ENCODE peak calls at places on chromosomes 16 and 17, in eight cellular contexts. One of them, this sample, is unnamed.

GRCh38 chr16:50635505-50636392 is 45.4 kb downstream of the SNX20 start:
- DNase-seq in gastrocnemius medialis: no peak
- DNase-seq in neural progenitor cell: no peak
- DNase-seq in fibroblast of the aortic adventitia: no peak
- DNase-seq in AG10803: no peak
- DNase-seq in dorsolateral prefrontal cortex: no peak
- DNase-seq in activated B cell treated with CpG ODN at 0.5 μM for 24 hours: no peak
- DNase-seq in glutamatergic neuron: no peak
- DNase-seq in this sample: no peak

GRCh38 chr17:63399856-63400255 is 46.2 kb downstream of the CYB561 start:
- DNase-seq in gastrocnemius medialis: no peak
- DNase-seq in neural progenitor cell: peak
- DNase-seq in fibroblast of the aortic adventitia: peak
- DNase-seq in AG10803: peak
- DNase-seq in dorsolateral prefrontal cortex: no peak
- DNase-seq in activated B cell treated with CpG ODN at 0.5 μM for 24 hours: no peak
- DNase-seq in glutamatergic neuron: peak
- DNase-seq in this sample: no peak

GRCh38 chr16:77788196-77789084 is at the start of gene VAT1L:
- DNase-seq in gastrocnemius medialis: no peak
- DNase-seq in neural progenitor cell: peak
- DNase-seq in fibroblast of the aortic adventitia: peak
- DNase-seq in AG10803: peak
- DNase-seq in dorsolateral prefrontal cortex: peak
- DNase-seq in activated B cell treated with CpG ODN at 0.5 μM for 24 hours: no peak
- DNase-seq in glutamatergic neuron: peak
- DNase-seq in this sample: no peak

GRCh38 chr16:87956169-87956770 is 5.0 kb downstream of the BANP start:
- DNase-seq in gastrocnemius medialis: no peak
- DNase-seq in neural progenitor cell: peak
- DNase-seq in fibroblast of the aortic adventitia: peak
- DNase-seq in AG10803: peak
- DNase-seq in dorsolateral prefrontal cortex: no peak
- DNase-seq in activated B cell treated with CpG ODN at 0.5 μM for 24 hours: peak
- DNase-seq in glutamatergic neuron: peak
- DNase-seq in this sample: peak

GRCh38 chr17:10843806-10844205 is 5.9 kb upstream of the PIRT start:
- DNase-seq in gastrocnemius medialis: no peak
- DNase-seq in neural progenitor cell: no peak
- DNase-seq in fibroblast of the aortic adventitia: no peak
- DNase-seq in AG10803: no peak
- DNase-seq in dorsolateral prefrontal cortex: no peak
- DNase-seq in activated B cell treated with CpG ODN at 0.5 μM for 24 hours: no peak
- DNase-seq in glutamatergic neuron: no peak
- DNase-seq in this sample: no peak

GRCh38 chr17:63132509-63132911 is 166.5 kb downstream of the TANC2 start:
- DNase-seq in gastrocnemius medialis: no peak
- DNase-seq in neural progenitor cell: no peak
- DNase-seq in fibroblast of the aortic adventitia: peak
- DNase-seq in AG10803: no peak
- DNase-seq in dorsolateral prefrontal cortex: no peak
- DNase-seq in activated B cell treated with CpG ODN at 0.5 μM for 24 hours: no peak
- DNase-seq in glutamatergic neuron: no peak
- DNase-seq in this sample: no peak

GRCh38 chr16:80323187-80323807 is 217.5 kb upstream of the DYNLRB2 start:
- DNase-seq in gastrocnemius medialis: no peak
- DNase-seq in neural progenitor cell: peak
- DNase-seq in fibroblast of the aortic adventitia: no peak
- DNase-seq in AG10803: no peak
- DNase-seq in dorsolateral prefrontal cortex: no peak
- DNase-seq in activated B cell treated with CpG ODN at 0.5 μM for 24 hours: no peak
- DNase-seq in glutamatergic neuron: no peak
- DNase-seq in this sample: no peak

GRCh38 chr17:51165680-51166197 is 472 bp upstream of the NME2 start:
- DNase-seq in gastrocnemius medialis: no peak
- DNase-seq in neural progenitor cell: peak
- DNase-seq in fibroblast of the aortic adventitia: no peak
- DNase-seq in AG10803: peak
- DNase-seq in dorsolateral prefrontal cortex: no peak
- DNase-seq in activated B cell treated with CpG ODN at 0.5 μM for 24 hours: no peak
- DNase-seq in glutamatergic neuron: peak
- DNase-seq in this sample: no peak

GRCh38 chr17:13757871-13758270 is 156.1 kb upstream of the HS3ST3A1 start:
- DNase-seq in gastrocnemius medialis: no peak
- DNase-seq in neural progenitor cell: no peak
- DNase-seq in fibroblast of the aortic adventitia: no peak
- DNase-seq in AG10803: no peak
- DNase-seq in dorsolateral prefrontal cortex: no peak
- DNase-seq in activated B cell treated with CpG ODN at 0.5 μM for 24 hours: no peak
- DNase-seq in glutamatergic neuron: no peak
- DNase-seq in this sample: no peak

GRCh38 chr16:28187595-28188004 is 24.2 kb downstream of the XPO6 start:
- DNase-seq in gastrocnemius medialis: no peak
- DNase-seq in neural progenitor cell: no peak
- DNase-seq in fibroblast of the aortic adventitia: no peak
- DNase-seq in AG10803: no peak
- DNase-seq in dorsolateral prefrontal cortex: no peak
- DNase-seq in activated B cell treated with CpG ODN at 0.5 μM for 24 hours: no peak
- DNase-seq in glutamatergic neuron: no peak
- DNase-seq in this sample: peak

GRCh38 chr16:54351171-54351570 is 64.6 kb upstream of the IRX3 start:
- DNase-seq in gastrocnemius medialis: no peak
- DNase-seq in neural progenitor cell: peak
- DNase-seq in fibroblast of the aortic adventitia: no peak
- DNase-seq in AG10803: no peak
- DNase-seq in dorsolateral prefrontal cortex: no peak
- DNase-seq in activated B cell treated with CpG ODN at 0.5 μM for 24 hours: no peak
- DNase-seq in glutamatergic neuron: no peak
- DNase-seq in this sample: no peak

GRCh38 chr17:59165933-59166342 is 10.4 kb downstream of the PRR11 start:
- DNase-seq in gastrocnemius medialis: no peak
- DNase-seq in neural progenitor cell: peak
- DNase-seq in fibroblast of the aortic adventitia: peak
- DNase-seq in AG10803: peak
- DNase-seq in dorsolateral prefrontal cortex: no peak
- DNase-seq in activated B cell treated with CpG ODN at 0.5 μM for 24 hours: no peak
- DNase-seq in glutamatergic neuron: peak
- DNase-seq in this sample: peak

GRCh38 chr17:75844530-75845057 is 390 bp upstream of the UNC13D start:
- DNase-seq in gastrocnemius medialis: no peak
- DNase-seq in neural progenitor cell: no peak
- DNase-seq in fibroblast of the aortic adventitia: no peak
- DNase-seq in AG10803: no peak
- DNase-seq in dorsolateral prefrontal cortex: no peak
- DNase-seq in activated B cell treated with CpG ODN at 0.5 μM for 24 hours: no peak
- DNase-seq in glutamatergic neuron: peak
- DNase-seq in this sample: no peak

GRCh38 chr17:76753061-76753961 is 15.4 kb downstream of the MFSD11 start:
- DNase-seq in gastrocnemius medialis: no peak
- DNase-seq in neural progenitor cell: no peak
- DNase-seq in fibroblast of the aortic adventitia: no peak
- DNase-seq in AG10803: no peak
- DNase-seq in dorsolateral prefrontal cortex: no peak
- DNase-seq in activated B cell treated with CpG ODN at 0.5 μM for 24 hours: no peak
- DNase-seq in glutamatergic neuron: no peak
- DNase-seq in this sample: no peak

GRCh38 chr17:38669520-38669919 is 5.2 kb downstream of the EPOP start:
- DNase-seq in gastrocnemius medialis: no peak
- DNase-seq in neural progenitor cell: no peak
- DNase-seq in fibroblast of the aortic adventitia: no peak
- DNase-seq in AG10803: no peak
- DNase-seq in dorsolateral prefrontal cortex: no peak
- DNase-seq in activated B cell treated with CpG ODN at 0.5 μM for 24 hours: no peak
- DNase-seq in glutamatergic neuron: no peak
- DNase-seq in this sample: no peak

GRCh38 chr17:38671939-38672720 is 2.6 kb downstream of the EPOP start:
- DNase-seq in gastrocnemius medialis: no peak
- DNase-seq in neural progenitor cell: peak
- DNase-seq in fibroblast of the aortic adventitia: no peak
- DNase-seq in AG10803: no peak
- DNase-seq in dorsolateral prefrontal cortex: no peak
- DNase-seq in activated B cell treated with CpG ODN at 0.5 μM for 24 hours: no peak
- DNase-seq in glutamatergic neuron: no peak
- DNase-seq in this sample: no peak

GRCh38 chr17:38663964-38664644 is 10.7 kb downstream of the EPOP start:
- DNase-seq in gastrocnemius medialis: no peak
- DNase-seq in neural progenitor cell: no peak
- DNase-seq in fibroblast of the aortic adventitia: no peak
- DNase-seq in AG10803: no peak
- DNase-seq in dorsolateral prefrontal cortex: no peak
- DNase-seq in activated B cell treated with CpG ODN at 0.5 μM for 24 hours: no peak
- DNase-seq in glutamatergic neuron: no peak
- DNase-seq in this sample: no peak

GRCh38 chr17:38667099-38667786 is 7.5 kb downstream of the EPOP start:
- DNase-seq in gastrocnemius medialis: peak
- DNase-seq in neural progenitor cell: peak
- DNase-seq in fibroblast of the aortic adventitia: peak
- DNase-seq in AG10803: peak
- DNase-seq in dorsolateral prefrontal cortex: no peak
- DNase-seq in activated B cell treated with CpG ODN at 0.5 μM for 24 hours: peak
- DNase-seq in glutamatergic neuron: peak
- DNase-seq in this sample: peak

DNA sequence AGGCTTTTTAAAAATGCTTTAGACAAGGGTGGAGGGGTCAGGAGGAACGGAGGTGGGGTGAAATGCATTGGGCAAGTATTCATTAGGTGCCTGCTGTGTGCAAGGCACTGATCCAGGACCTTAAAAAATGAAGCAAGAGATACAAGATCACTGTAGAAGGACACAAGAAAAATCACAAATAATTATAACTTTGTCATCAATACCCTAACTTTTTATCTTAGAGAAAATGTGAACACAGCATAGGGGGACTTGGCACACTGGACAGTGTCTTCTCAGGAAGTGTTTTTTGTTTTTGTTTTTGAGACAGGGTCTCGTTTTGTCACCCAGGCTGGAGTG is 7.0 kb downstream of the EPOP start:
- DNase-seq in gastrocnemius medialis: no peak
- DNase-seq in neural progenitor cell: no peak
- DNase-seq in fibroblast of the aortic adventitia: no peak
- DNase-seq in AG10803: no peak
- DNase-seq in dorsolateral prefrontal cortex: no peak
- DNase-seq in activated B cell treated with CpG ODN at 0.5 μM for 24 hours: no peak
- DNase-seq in glutamatergic neuron: no peak
- DNase-seq in this sample: no peak
- TF ChIP-seq CTCF in gastrocnemius medialis: no peak
- TF ChIP-seq CTCF in neural progenitor cell: no peak
- TF ChIP-seq CTCF in fibroblast of the aortic adventitia: no peak
- TF ChIP-seq CTCF in AG10803: no peak
- TF ChIP-seq CTCF in dorsolateral prefrontal cortex: no peak
- TF ChIP-seq CTCF in activated B cell treated with CpG ODN at 0.5 μM for 24 hours: peak
- TF ChIP-seq CTCF in glutamatergic neuron: peak
- TF ChIP-seq CTCF in this sample: no peak

GRCh38 chr17:67054011-67054591 is 9.7 kb downstream of the CACNG1 start:
- DNase-seq in gastrocnemius medialis: no peak
- DNase-seq in neural progenitor cell: no peak
- DNase-seq in fibroblast of the aortic adventitia: no peak
- DNase-seq in AG10803: no peak
- DNase-seq in dorsolateral prefrontal cortex: no peak
- DNase-seq in activated B cell treated with CpG ODN at 0.5 μM for 24 hours: no peak
- DNase-seq in glutamatergic neuron: no peak
- DNase-seq in this sample: no peak
- TF ChIP-seq CTCF in gastrocnemius medialis: no peak
- TF ChIP-seq CTCF in neural progenitor cell: no peak
- TF ChIP-seq CTCF in fibroblast of the aortic adventitia: no peak
- TF ChIP-seq CTCF in AG10803: no peak
- TF ChIP-seq CTCF in dorsolateral prefrontal cortex: no peak
- TF ChIP-seq CTCF in activated B cell treated with CpG ODN at 0.5 μM for 24 hours: no peak
- TF ChIP-seq CTCF in glutamatergic neuron: no peak
- TF ChIP-seq CTCF in this sample: no peak

GRCh38 chr16:58678716-58679115 is 5.9 kb downstream of the SLC38A7 start:
- DNase-seq in gastrocnemius medialis: no peak
- DNase-seq in neural progenitor cell: no peak
- DNase-seq in fibroblast of the aortic adventitia: peak
- DNase-seq in AG10803: peak
- DNase-seq in dorsolateral prefrontal cortex: peak
- DNase-seq in activated B cell treated with CpG ODN at 0.5 μM for 24 hours: no peak
- DNase-seq in glutamatergic neuron: no peak
- DNase-seq in this sample: no peak
- TF ChIP-seq CTCF in gastrocnemius medialis: peak
- TF ChIP-seq CTCF in neural progenitor cell: no peak
- TF ChIP-seq CTCF in fibroblast of the aortic adventitia: peak
- TF ChIP-seq CTCF in AG10803: no peak
- TF ChIP-seq CTCF in dorsolateral prefrontal cortex: peak
- TF ChIP-seq CTCF in activated B cell treated with CpG ODN at 0.5 μM for 24 hours: no peak
- TF ChIP-seq CTCF in glutamatergic neuron: no peak
- TF ChIP-seq CTCF in this sample: no peak

GRCh38 chr17:82031303-82031884 is at the start of gene RAC3:
- DNase-seq in gastrocnemius medialis: no peak
- DNase-seq in neural progenitor cell: peak
- DNase-seq in fibroblast of the aortic adventitia: no peak
- DNase-seq in AG10803: no peak
- DNase-seq in dorsolateral prefrontal cortex: no peak
- DNase-seq in activated B cell treated with CpG ODN at 0.5 μM for 24 hours: no peak
- DNase-seq in glutamatergic neuron: peak
- DNase-seq in this sample: peak

GRCh38 chr17:82029990-82030469 is 1.4 kb upstream of the RAC3 start:
- DNase-seq in gastrocnemius medialis: no peak
- DNase-seq in neural progenitor cell: no peak
- DNase-seq in fibroblast of the aortic adventitia: no peak
- DNase-seq in AG10803: no peak
- DNase-seq in dorsolateral prefrontal cortex: no peak
- DNase-seq in activated B cell treated with CpG ODN at 0.5 μM for 24 hours: no peak
- DNase-seq in glutamatergic neuron: no peak
- DNase-seq in this sample: no peak

GRCh38 chr17:82033359-82034085 is 2.0 kb downstream of the RAC3 start:
- DNase-seq in gastrocnemius medialis: no peak
- DNase-seq in neural progenitor cell: no peak
- DNase-seq in fibroblast of the aortic adventitia: no peak
- DNase-seq in AG10803: no peak
- DNase-seq in dorsolateral prefrontal cortex: no peak
- DNase-seq in activated B cell treated with CpG ODN at 0.5 μM for 24 hours: no peak
- DNase-seq in glutamatergic neuron: no peak
- DNase-seq in this sample: no peak

GRCh38 chr17:82030470-82031302 is 792 bp upstream of the RAC3 start:
- DNase-seq in gastrocnemius medialis: peak
- DNase-seq in neural progenitor cell: peak
- DNase-seq in fibroblast of the aortic adventitia: peak
- DNase-seq in AG10803: peak
- DNase-seq in dorsolateral prefrontal cortex: peak
- DNase-seq in activated B cell treated with CpG ODN at 0.5 μM for 24 hours: peak
- DNase-seq in glutamatergic neuron: peak
- DNase-seq in this sample: peak

DNA sequence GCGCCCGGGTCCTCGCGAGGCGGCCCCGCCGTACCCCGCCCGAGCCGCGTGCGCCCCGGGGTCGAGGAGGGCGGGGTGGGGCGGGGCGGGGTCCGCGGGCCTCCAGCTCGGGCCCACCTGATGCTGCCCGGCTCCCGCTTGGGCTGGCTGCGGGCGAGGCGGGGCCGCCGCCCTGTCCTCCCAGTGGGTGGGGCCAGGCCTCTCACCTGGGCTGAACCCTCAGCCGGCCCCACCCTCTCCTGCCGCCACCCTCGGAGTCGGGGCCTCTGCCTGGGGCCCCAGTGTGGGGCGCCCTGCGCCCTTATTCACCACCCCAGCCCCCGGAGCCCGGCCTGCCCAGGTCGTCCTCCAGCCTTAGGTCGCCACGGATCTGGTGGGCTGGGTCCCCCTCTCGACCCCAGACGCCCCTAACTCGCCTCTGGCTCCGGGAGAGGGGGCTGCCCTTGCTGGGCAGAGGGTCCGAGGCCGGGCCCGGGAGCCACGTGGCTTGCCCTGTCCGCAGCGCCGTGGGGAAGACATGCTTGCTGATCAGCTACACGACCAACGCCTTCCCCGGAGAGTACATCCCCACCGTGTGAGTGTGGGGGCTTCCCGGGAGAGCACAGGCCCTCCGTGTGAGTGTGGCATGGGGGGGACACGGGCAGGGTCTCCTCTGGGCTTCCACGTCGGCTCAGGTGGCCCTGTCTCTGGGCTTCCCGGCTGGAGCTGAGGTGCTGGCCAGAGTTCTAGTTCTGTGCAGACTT is 578 bp downstream of the RAC3 start:
- DNase-seq in gastrocnemius medialis: no peak
- DNase-seq in neural progenitor cell: peak
- DNase-seq in fibroblast of the aortic adventitia: no peak
- DNase-seq in AG10803: no peak
- DNase-seq in dorsolateral prefrontal cortex: no peak
- DNase-seq in activated B cell treated with CpG ODN at 0.5 μM for 24 hours: no peak
- DNase-seq in glutamatergic neuron: no peak
- DNase-seq in this sample: peak
- TF ChIP-seq CTCF in gastrocnemius medialis: no peak
- TF ChIP-seq CTCF in neural progenitor cell: no peak
- TF ChIP-seq CTCF in fibroblast of the aortic adventitia: no peak
- TF ChIP-seq CTCF in AG10803: no peak
- TF ChIP-seq CTCF in dorsolateral prefrontal cortex: no peak
- TF ChIP-seq CTCF in activated B cell treated with CpG ODN at 0.5 μM for 24 hours: no peak
- TF ChIP-seq CTCF in glutamatergic neuron: no peak
- TF ChIP-seq CTCF in this sample: no peak